ENCODE peak calls at places on chromosomes 2 and 18, in seven cellular contexts. D, T, Q, P, Z, R and Y are unnamed samples.

GRCh38 chr2:109722026-109722425 is 72.1 kb upstream of the RGPD5 start:
- DNase-seq in D (no peak), T (no peak), Q (no peak), P (no peak), Z (peak; percentile 52), R (no peak), Y (no peak)

GRCh38 chr18:3333056-3333720 is 71.3 kb downstream of the MYL12B start:
- DNase-seq in D (no peak), T (no peak), Q (no peak), P (no peak), Z (no peak), R (no peak), Y (no peak)

GRCh38 chr2:175097297-175097696 is 70.7 kb downstream of the ATF2 start:
- DNase-seq in D (peak; percentile 56), T (no peak), Q (no peak), P (peak; percentile 56), Z (no peak), R (no peak), Y (peak; percentile 92)

GRCh38 chr18:9433616-9434239 is 41.6 kb upstream of the RALBP1 start:
- DNase-seq in D (no peak), T (no peak), Q (no peak), P (no peak), Z (no peak), R (no peak), Y (no peak)

GRCh38 chr2:192645811-192646598 is 451.3 kb upstream of the TMEFF2 start:
- DNase-seq in D (no peak), T (no peak), Q (no peak), P (no peak), Z (no peak), R (no peak), Y (no peak)

GRCh38 chr18:76377359-76377756 is 117.7 kb downstream of the ZNF516 start:
- DNase-seq in D (no peak), T (no peak), Q (no peak), P (no peak), Z (no peak), R (no peak), Y (no peak)

GRCh38 chr18:62325806-62326645 is 916 bp downstream of the TNFRSF11A start:
- DNase-seq in D (no peak), T (peak; percentile 23), Q (no peak), P (peak; percentile 23), Z (peak; percentile 27), R (no peak), Y (peak; percentile 13)

GRCh38 chr2:96509847-96510230 is 4.7 kb upstream of the NEURL3 start:
- DNase-seq in D (no peak), T (no peak), Q (no peak), P (no peak), Z (no peak), R (no peak), Y (no peak)

GRCh38 chr2:109523121-109523520 is 90.6 kb downstream of the SEPTIN10 start:
- DNase-seq in D (no peak), T (no peak), Q (no peak), P (no peak), Z (no peak), R (no peak), Y (no peak)

GRCh38 chr18:32930695-32931301 is 158.0 kb upstream of the KLHL14 start:
- DNase-seq in D (peak; percentile 36), T (peak; percentile 18), Q (no peak), P (no peak), Z (no peak), R (no peak), Y (peak; percentile 67)

GRCh38 chr2:222756362-222756831 is 84.9 kb downstream of the MOGAT1 start:
- DNase-seq in D (no peak), T (no peak), Q (no peak), P (no peak), Z (no peak), R (no peak), Y (no peak)

GRCh38 chr2:173076557-173077345 is 1.1 kb downstream of the MAP3K20 start:
- DNase-seq in D (peak; percentile 67), T (peak; percentile 28), Q (peak; percentile 52), P (peak; percentile 75), Z (peak; percentile 64), R (no peak), Y (peak; percentile 55)

GRCh38 chr2:68452168-68452890 is 14.8 kb downstream of the FBXO48 start:
- DNase-seq in D (no peak), T (no peak), Q (no peak), P (no peak), Z (no peak), R (no peak), Y (no peak)

GRCh38 chr18:79510731-79511141 is 115.0 kb downstream of the NFATC1 start:
- DNase-seq in D (no peak), T (no peak), Q (no peak), P (no peak), Z (no peak), R (no peak), Y (no peak)